ENCODE peak calls at places on chromosomes 5 and 9, in five cellular contexts. L, W, B, Z and T are unnamed samples.

GRCh38 chr5:37900692-37901091 is 60.9 kb upstream of the GDNF start:
- DNase-seq in B (peak), Z (no peak), W (no peak), L (peak), T (peak)

GRCh38 chr9:7615344-7615743 is 184.2 kb downstream of the DMAC1 start:
- DNase-seq in L (no peak), B (no peak), W (no peak), Z (no peak), T (no peak)

GRCh38 chr5:96062836-96063235 is 101.2 kb upstream of the ELL2 start:
- DNase-seq in L (no peak), W (no peak), B (no peak), Z (no peak), T (no peak)

GRCh38 chr9:126027566-126027965 is 280.4 kb downstream of the PBX3 start:
- DNase-seq in B (no peak), Z (no peak), L (no peak), W (no peak), T (no peak)

GRCh38 chr9:112664541-112664940 is 53.4 kb downstream of the INIP start:
- DNase-seq in Z (no peak), W (no peak), B (no peak), L (no peak), T (peak)

GRCh38 chr9:93896496-93897033 is 58.6 kb downstream of the BARX1 start:
- DNase-seq in B (no peak), Z (peak), L (peak), W (no peak), T (no peak)

GRCh38 chr9:35904966-35905781 is 828 bp upstream of the HRCT1 start:
- DNase-seq in W (no peak), L (no peak), Z (no peak), B (peak), T (peak)

GRCh38 chr5:88144219-88145040 is 124.2 kb downstream of the TMEM161B start:
- DNase-seq in B (no peak), W (no peak), L (no peak), Z (no peak), T (no peak)

GRCh38 chr9:4143951-4144717 is 155.7 kb downstream of the GLIS3 start:
- DNase-seq in B (peak), W (no peak), L (no peak), Z (no peak), T (peak)

GRCh38 chr5:1772634-1773033 is 27.0 kb downstream of the MRPL36 start:
- DNase-seq in B (peak), Z (no peak), L (no peak), W (peak), T (peak)

GRCh38 chr5:59693492-59693891 is 200.0 kb downstream of the PDE4D start:
- DNase-seq in L (no peak), W (no peak), Z (no peak), B (no peak), T (no peak)

GRCh38 chr9:133919253-133920115 is 72.6 kb downstream of the VAV2 start:
- DNase-seq in Z (no peak), B (peak), W (no peak), L (no peak), T (no peak)

GRCh38 chr9:111896942-111897830 is 572 bp downstream of the UGCG start:
- DNase-seq in W (peak), Z (peak), L (peak), B (no peak), T (peak)

GRCh38 chr9:36485647-36486453 is 85.8 kb upstream of the RNF38 start:
- DNase-seq in L (no peak), Z (peak), W (no peak), B (peak), T (peak)

GRCh38 chr9:128521955-128522354 is 17.4 kb downstream of the GLE1 start:
- DNase-seq in Z (no peak), L (no peak), B (no peak), W (no peak), T (no peak)

GRCh38 chr9:82581516-82581915 is 481.4 kb downstream of the RASEF start:
- DNase-seq in B (no peak), W (no peak), Z (no peak), L (no peak), T (no peak)

GRCh38 chr5:139275536-139276297 is 17.8 kb upstream of the MATR3 start:
- DNase-seq in L (no peak), W (no peak), Z (peak), B (no peak), T (no peak)

GRCh38 chr5:73417307-73418035 is 31.1 kb downstream of the FOXD1 start:
- DNase-seq in B (peak), W (no peak), L (no peak), Z (no peak), T (peak)

GRCh38 chr5:143932584-143932983 is 120.6 kb downstream of the HMHB1 start:
- DNase-seq in Z (no peak), L (no peak), W (no peak), B (peak), T (no peak)

GRCh38 chr9:92954078-92954861 is 6.9 kb downstream of the FGD3 start:
- DNase-seq in B (no peak), W (no peak), Z (peak), L (peak), T (peak)

GRCh38 chr9:109458453-109459211 is 39.5 kb downstream of the PTPN3 start:
- DNase-seq in B (no peak), L (no peak), W (no peak), Z (no peak), T (no peak)

GRCh38 chr5:107484261-107484660 is 186.5 kb downstream of the EFNA5 start:
- DNase-seq in Z (no peak), B (no peak), L (no peak), W (no peak), T (no peak)

GRCh38 chr9:134585746-134586706 is 55.6 kb upstream of the COL5A1 start:
- DNase-seq in Z (no peak), B (peak), W (peak), L (peak), T (peak)

GRCh38 chr5:130289132-130290088 is 385.1 kb downstream of the CHSY3 start:
- DNase-seq in L (no peak), W (no peak), B (no peak), Z (no peak), T (no peak)